ENCODE peak calls at places on chromosome 5, in seven cellular contexts. D, A, M, P, Y, T and S are unnamed samples.

GRCh38 chr5:168916266-168916665 is 337.1 kb upstream of the PANK3 start:
- DNase-seq in D (no peak), A (no peak), M (no peak), P (no peak), Y (no peak), T (peak), S (no peak)

GRCh38 chr5:63439537-63439936 is 522.7 kb downstream of the HTR1A start:
- DNase-seq in D (no peak), A (no peak), M (peak), P (no peak), Y (no peak), T (no peak), S (no peak)

GRCh38 chr5:101942321-101942882 is 353.7 kb downstream of the SLCO4C1 start:
- DNase-seq in D (no peak), A (peak), M (peak), P (peak), Y (peak), T (peak), S (no peak)

GRCh38 chr5:163822548-163822947 is 317.1 kb downstream of the MAT2B start:
- DNase-seq in D (no peak), A (no peak), M (no peak), P (no peak), Y (no peak), T (no peak), S (no peak)

GRCh38 chr5:17096975-17097695 is 120.3 kb upstream of the BASP1 start:
- DNase-seq in D (no peak), A (no peak), M (peak), P (no peak), Y (no peak), T (peak), S (no peak)

GRCh38 chr5:90135979-90136378 is 273.6 kb downstream of the CETN3 start:
- DNase-seq in D (no peak), A (peak), M (no peak), P (no peak), Y (no peak), T (peak), S (no peak)

GRCh38 chr5:80805038-80805437 is 150.3 kb upstream of the DHFR start:
- DNase-seq in D (no peak), A (no peak), M (no peak), P (no peak), Y (no peak), T (no peak), S (no peak)

GRCh38 chr5:172105811-172106210 is 82.2 kb downstream of the STK10 start:
- DNase-seq in D (no peak), A (no peak), M (no peak), P (no peak), Y (no peak), T (no peak), S (no peak)

GRCh38 chr5:14405706-14406553 is 175.7 kb upstream of the OTULINL start:
- DNase-seq in D (no peak), A (no peak), M (peak), P (no peak), Y (no peak), T (peak), S (no peak)

GRCh38 chr5:139481122-139481533 is 1.4 kb downstream of the STING1 start:
- DNase-seq in D (no peak), A (no peak), M (peak), P (no peak), Y (no peak), T (no peak), S (no peak)

GRCh38 chr5:94968507-94969095 is 316.3 kb downstream of the MCTP1 start:
- DNase-seq in D (peak), A (peak), M (peak), P (peak), Y (peak), T (peak), S (peak)

GRCh38 chr5:143646961-143647360 is 165.0 kb upstream of the HMHB1 start:
- DNase-seq in D (no peak), A (no peak), M (no peak), P (no peak), Y (no peak), T (no peak), S (no peak)

GRCh38 chr5:172175263-172175719 is 12.7 kb downstream of the STK10 start:
- DNase-seq in D (no peak), A (peak), M (no peak), P (no peak), Y (no peak), T (no peak), S (no peak)

GRCh38 chr5:180803181-180804128 is 849 bp upstream of the MGAT1 start:
- DNase-seq in D (no peak), A (peak), M (peak), P (no peak), Y (peak), T (peak), S (no peak)

GRCh38 chr5:69007726-69008368 is 86.0 kb upstream of the SLC30A5 start:
- DNase-seq in D (no peak), A (peak), M (peak), P (peak), Y (peak), T (peak), S (no peak)

GRCh38 chr5:56669534-56670483 is 145.5 kb upstream of the MAP3K1 start:
- DNase-seq in D (no peak), A (peak), M (peak), P (no peak), Y (no peak), T (peak), S (no peak)

GRCh38 chr5:522899-523657 is 1.2 kb downstream of the SLC9A3 start:
- DNase-seq in D (no peak), A (no peak), M (no peak), P (no peak), Y (no peak), T (peak), S (no peak)

GRCh38 chr5:5141625-5142527 is 1.7 kb downstream of the ADAMTS16 start:
- DNase-seq in D (peak), A (peak), M (peak), P (peak), Y (peak), T (peak), S (peak)

GRCh38 chr5:97100486-97100885 is 41.9 kb downstream of the LIX1 start:
- DNase-seq in D (no peak), A (no peak), M (no peak), P (no peak), Y (no peak), T (no peak), S (no peak)

GRCh38 chr5:91048073-91048472 is 335.0 kb downstream of the ARRDC3 start:
- DNase-seq in D (no peak), A (no peak), M (no peak), P (no peak), Y (no peak), T (no peak), S (no peak)

GRCh38 chr5:109695005-109695926 is 5.5 kb downstream of the MAN2A1 start:
- DNase-seq in D (no peak), A (peak), M (no peak), P (no peak), Y (no peak), T (no peak), S (no peak)

GRCh38 chr5:136028782-136029742 is at the start of gene TGFBI:
- DNase-seq in D (peak), A (no peak), M (no peak), P (no peak), Y (peak), T (peak), S (no peak)

GRCh38 chr5:10364186-10364689 is 10.7 kb downstream of the MARCHF6 start:
- DNase-seq in D (no peak), A (peak), M (peak), P (no peak), Y (no peak), T (no peak), S (no peak)

GRCh38 chr5:90802695-90803317 is 244.2 kb downstream of the ADGRV1 start:
- DNase-seq in D (no peak), A (peak), M (peak), P (peak), Y (peak), T (peak), S (no peak)

GRCh38 chr5:150538007-150538917 is 30.3 kb downstream of the NDST1 start:
- DNase-seq in D (no peak), A (no peak), M (peak), P (no peak), Y (peak), T (no peak), S (no peak)

GRCh38 chr5:107464876-107465275 is 205.9 kb downstream of the EFNA5 start:
- DNase-seq in D (no peak), A (peak), M (no peak), P (no peak), Y (no peak), T (no peak), S (no peak)
- H3K4me3 ChIP-seq in D (no peak), A (peak), M (no peak), P (no peak), Y (no peak), T (no peak), S (no peak)

DNA sequence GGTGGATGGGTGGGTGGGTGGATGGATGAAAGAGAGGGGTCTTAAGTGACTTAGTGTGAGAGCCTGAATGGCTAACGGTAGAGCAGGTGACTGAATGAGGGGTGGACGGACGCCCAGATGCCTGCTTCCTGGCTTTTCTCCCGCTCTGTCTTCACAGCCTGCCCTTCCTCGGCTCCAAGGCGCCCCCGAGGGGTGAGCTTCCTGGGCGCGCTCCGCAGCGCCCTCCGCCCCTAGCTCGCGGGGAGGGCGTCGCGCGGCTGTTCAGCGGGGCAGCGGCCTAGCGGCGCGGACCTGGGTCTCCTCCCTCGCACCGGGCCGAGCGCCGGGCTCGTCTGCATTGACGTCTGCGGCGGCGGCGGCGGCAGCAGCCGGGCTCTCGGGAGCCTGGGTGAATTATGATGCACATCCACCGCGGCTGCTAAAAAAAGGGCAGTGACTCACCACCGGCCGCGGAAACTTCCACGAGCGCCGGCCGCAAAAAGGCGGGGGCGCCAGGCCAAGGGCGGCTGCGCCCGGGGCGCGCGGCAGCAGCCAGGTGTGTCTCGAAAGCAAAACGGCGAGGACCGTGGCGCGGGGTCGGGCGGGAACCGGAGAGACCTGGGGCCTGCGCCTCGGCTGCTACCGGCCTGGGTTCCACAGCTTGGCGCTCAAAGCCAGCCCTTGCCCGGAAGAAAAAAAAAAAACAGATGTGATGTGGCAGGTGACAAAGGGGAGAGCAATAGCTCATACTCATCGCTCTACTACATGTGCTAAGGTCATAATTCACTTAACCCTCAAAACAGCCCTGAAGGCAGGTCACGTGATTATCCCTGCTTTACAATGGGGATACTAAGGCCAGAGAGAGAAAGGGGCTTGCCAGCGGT is 143.0 kb upstream of the ADRA1B start:
- DNase-seq in D (peak), A (no peak), M (peak), P (peak), Y (peak), T (peak), S (peak)
- TF ChIP-seq CTCF in D (no peak), A (no peak), M (peak), P (peak), Y (peak), T (peak), S (no peak)

GRCh38 chr5:124707516-124707915 is 38.9 kb downstream of the ZNF608 start:
- DNase-seq in D (no peak), A (peak), M (no peak), P (no peak), Y (no peak), T (no peak), S (no peak)
- H3K4me3 ChIP-seq in D (no peak), A (peak), M (no peak), P (no peak), Y (no peak), T (peak), S (no peak)

DNA sequence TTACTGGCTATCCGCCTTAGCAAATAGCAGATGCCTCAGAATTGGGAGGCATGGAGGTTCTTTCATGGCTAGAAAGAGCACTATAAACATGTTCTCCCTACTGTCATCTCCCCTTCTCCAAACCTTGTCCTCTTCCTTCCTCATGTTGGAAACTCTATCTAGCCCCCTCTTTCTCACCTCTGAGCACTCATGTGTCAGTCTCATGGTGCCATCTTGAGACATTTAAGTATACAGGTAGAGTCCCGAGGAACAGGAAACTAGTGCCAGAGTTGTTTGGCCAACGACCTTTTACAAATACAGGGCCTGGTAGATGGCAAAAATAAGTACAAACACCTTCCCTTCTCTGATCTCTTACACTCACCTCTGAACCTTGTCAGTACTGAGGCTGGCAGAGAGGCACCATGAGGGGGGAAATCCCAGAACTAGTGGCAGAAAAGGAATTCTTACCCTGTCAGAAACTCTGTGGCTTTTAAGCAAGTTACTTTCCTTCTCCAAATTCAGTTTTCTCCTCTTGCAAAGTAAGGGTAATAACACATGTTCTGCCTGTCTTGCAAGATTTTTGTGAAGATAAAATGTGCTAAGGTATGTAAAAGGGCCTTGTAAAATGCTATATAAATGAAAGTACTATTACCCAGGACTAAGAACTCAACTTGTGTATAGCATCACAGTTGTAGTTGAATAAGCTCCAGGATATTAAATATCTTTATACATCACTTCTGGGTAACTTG is 94.1 kb upstream of the SNX2 start:
- DNase-seq in D (no peak), A (no peak), M (no peak), P (no peak), Y (no peak), T (no peak), S (no peak)
- TF ChIP-seq CTCF in D (no peak), A (no peak), M (no peak), P (no peak), Y (no peak), T (no peak), S (no peak)

DNA sequence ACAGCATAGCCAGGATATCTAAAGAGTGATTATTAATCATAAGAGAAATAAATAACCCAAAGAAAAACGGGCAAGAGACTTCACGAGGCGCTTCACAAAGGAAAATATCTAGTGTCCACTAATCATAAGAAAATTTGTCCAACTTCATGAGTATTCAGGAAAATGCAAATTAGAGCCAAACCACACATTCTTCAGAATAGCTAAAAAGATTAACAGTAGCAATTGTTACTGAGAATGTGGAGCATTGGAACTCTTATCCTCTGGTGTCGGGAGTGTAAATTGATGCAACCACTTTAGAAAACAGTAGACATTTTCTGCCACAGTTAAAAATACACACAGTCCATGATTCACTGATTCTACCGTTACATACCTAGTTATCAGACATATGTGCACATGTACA is 145.7 kb downstream of the CWC27 start:
- DNase-seq in D (no peak), A (no peak), M (no peak), P (peak), Y (peak), T (no peak), S (no peak)
- H3K4me3 ChIP-seq in D (no peak), A (no peak), M (no peak), P (no peak), Y (no peak), T (no peak), S (no peak)

GRCh38 chr5:115333164-115333563 is 36.7 kb upstream of the CCDC112 start:
- DNase-seq in D (no peak), A (no peak), M (no peak), P (no peak), Y (peak), T (no peak), S (no peak)
- TF ChIP-seq CTCF in D (no peak), A (no peak), M (no peak), P (no peak), Y (no peak), T (no peak), S (no peak)

GRCh38 chr5:178668579-178668978 is 41.7 kb upstream of the CLK4 start:
- DNase-seq in D (no peak), A (no peak), M (no peak), P (no peak), Y (no peak), T (no peak), S (no peak)
- H3K4me3 ChIP-seq in D (no peak), A (no peak), M (no peak), P (no peak), Y (no peak), T (no peak), S (no peak)

GRCh38 chr5:77129386-77129785 is 42.3 kb upstream of the ZBED3 start:
- DNase-seq in D (no peak), A (peak), M (peak), P (peak), Y (peak), T (peak), S (no peak)
- TF ChIP-seq CTCF in D (peak), A (peak), M (peak), P (peak), Y (peak), T (peak), S (peak)

DNA sequence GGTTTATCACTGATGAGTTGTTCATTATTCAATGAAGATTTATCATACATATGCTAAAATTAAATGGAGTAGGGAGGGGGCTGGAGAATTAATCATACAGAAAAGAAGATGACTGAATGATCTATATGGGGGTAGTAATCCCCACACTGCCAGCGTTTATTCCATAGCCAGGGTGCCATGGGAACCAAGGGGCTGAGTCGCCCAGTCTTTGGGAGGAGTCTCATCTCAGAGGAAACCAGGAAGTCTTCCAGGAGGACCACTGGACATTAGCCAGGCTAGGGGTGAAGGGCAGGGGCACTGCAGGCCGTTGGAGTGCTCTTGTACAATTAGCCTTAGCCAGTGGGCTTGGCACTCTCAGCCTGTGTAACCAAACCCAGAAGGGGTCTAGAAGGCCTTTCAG is 226.5 kb downstream of the ARL15 start:
- DNase-seq in D (no peak), A (no peak), M (no peak), P (no peak), Y (no peak), T (no peak), S (no peak)
- H3K4me3 ChIP-seq in D (no peak), A (no peak), M (no peak), P (no peak), Y (no peak), T (no peak), S (no peak)

GRCh38 chr5:157370967-157371366 is 89.0 kb upstream of the NIPAL4 start:
- DNase-seq in D (peak), A (no peak), M (no peak), P (peak), Y (peak), T (no peak), S (no peak)

GRCh38 chr5:157362982-157363381 is 97.0 kb upstream of the NIPAL4 start:
- DNase-seq in D (no peak), A (no peak), M (peak), P (no peak), Y (no peak), T (no peak), S (no peak)

GRCh38 chr5:157369507-157369906 is 90.5 kb upstream of the NIPAL4 start:
- DNase-seq in D (no peak), A (no peak), M (no peak), P (no peak), Y (no peak), T (no peak), S (no peak)

GRCh38 chr5:157365732-157366131 is 94.3 kb upstream of the NIPAL4 start:
- DNase-seq in D (no peak), A (no peak), M (no peak), P (no peak), Y (no peak), T (no peak), S (no peak)

GRCh38 chr5:157366741-157367684 is 93.0 kb upstream of the NIPAL4 start:
- DNase-seq in D (peak), A (peak), M (peak), P (peak), Y (peak), T (peak), S (peak)
- TF ChIP-seq CTCF in D (peak), A (peak), M (peak), P (peak), Y (peak), T (peak), S (peak)